ENCODE peak calls at places on chromosome 3, in eight cellular contexts. One of them, this sample, is unnamed.

GRCh38 chr3:122858373-122858772 is 63.5 kb downstream of the SLC49A4 start:
- DNase-seq in activated CD8-positive, alpha-beta memory T cell treated with anti-CD3 and anti-CD28 coated beads for 24 hours: no peak
- DNase-seq in activated CD4-positive, alpha-beta T cell treated with anti-CD3 and anti-CD28 coated beads for 1 hour: no peak
- DNase-seq in coronary artery: no peak
- DNase-seq in ACHN: peak
- DNase-seq in adrenal gland: no peak
- DNase-seq in HCT116: peak
- DNase-seq in NCI-H187 treated with DMSO at 0.1 percent for 48 hours: no peak
- DNase-seq in this sample: no peak

GRCh38 chr3:11385908-11386307 is 113.7 kb downstream of the ATG7 start:
- DNase-seq in activated CD8-positive, alpha-beta memory T cell treated with anti-CD3 and anti-CD28 coated beads for 24 hours: no peak
- DNase-seq in activated CD4-positive, alpha-beta T cell treated with anti-CD3 and anti-CD28 coated beads for 1 hour: no peak
- DNase-seq in coronary artery: no peak
- DNase-seq in ACHN: peak
- DNase-seq in adrenal gland: no peak
- DNase-seq in HCT116: no peak
- DNase-seq in NCI-H187 treated with DMSO at 0.1 percent for 48 hours: no peak
- DNase-seq in this sample: no peak

GRCh38 chr3:111541911-111542483 is at the start of gene CD96:
- DNase-seq in activated CD8-positive, alpha-beta memory T cell treated with anti-CD3 and anti-CD28 coated beads for 24 hours: peak
- DNase-seq in activated CD4-positive, alpha-beta T cell treated with anti-CD3 and anti-CD28 coated beads for 1 hour: peak
- DNase-seq in coronary artery: no peak
- DNase-seq in ACHN: no peak
- DNase-seq in adrenal gland: no peak
- DNase-seq in HCT116: no peak
- DNase-seq in NCI-H187 treated with DMSO at 0.1 percent for 48 hours: no peak
- DNase-seq in this sample: no peak

GRCh38 chr3:47515864-47516319 is 2.4 kb upstream of the ELP6 start:
- DNase-seq in activated CD8-positive, alpha-beta memory T cell treated with anti-CD3 and anti-CD28 coated beads for 24 hours: no peak
- DNase-seq in activated CD4-positive, alpha-beta T cell treated with anti-CD3 and anti-CD28 coated beads for 1 hour: no peak
- DNase-seq in coronary artery: no peak
- DNase-seq in ACHN: no peak
- DNase-seq in adrenal gland: no peak
- DNase-seq in HCT116: no peak
- DNase-seq in NCI-H187 treated with DMSO at 0.1 percent for 48 hours: no peak
- DNase-seq in this sample: no peak

GRCh38 chr3:130565224-130565623 is 48.2 kb downstream of the COL6A6 start:
- DNase-seq in activated CD8-positive, alpha-beta memory T cell treated with anti-CD3 and anti-CD28 coated beads for 24 hours: no peak
- DNase-seq in activated CD4-positive, alpha-beta T cell treated with anti-CD3 and anti-CD28 coated beads for 1 hour: no peak
- DNase-seq in coronary artery: no peak
- DNase-seq in ACHN: no peak
- DNase-seq in adrenal gland: no peak
- DNase-seq in HCT116: no peak
- DNase-seq in NCI-H187 treated with DMSO at 0.1 percent for 48 hours: no peak
- DNase-seq in this sample: no peak

GRCh38 chr3:196431193-196432136 is 762 bp downstream of the UBXN7 start:
- DNase-seq in activated CD8-positive, alpha-beta memory T cell treated with anti-CD3 and anti-CD28 coated beads for 24 hours: peak
- DNase-seq in activated CD4-positive, alpha-beta T cell treated with anti-CD3 and anti-CD28 coated beads for 1 hour: no peak
- DNase-seq in coronary artery: no peak
- DNase-seq in ACHN: peak
- DNase-seq in adrenal gland: peak
- DNase-seq in HCT116: no peak
- DNase-seq in NCI-H187 treated with DMSO at 0.1 percent for 48 hours: no peak
- DNase-seq in this sample: no peak

GRCh38 chr3:170534232-170534631 is 51.6 kb downstream of the SLC7A14 start:
- DNase-seq in activated CD8-positive, alpha-beta memory T cell treated with anti-CD3 and anti-CD28 coated beads for 24 hours: no peak
- DNase-seq in activated CD4-positive, alpha-beta T cell treated with anti-CD3 and anti-CD28 coated beads for 1 hour: no peak
- DNase-seq in coronary artery: no peak
- DNase-seq in ACHN: no peak
- DNase-seq in adrenal gland: no peak
- DNase-seq in HCT116: no peak
- DNase-seq in NCI-H187 treated with DMSO at 0.1 percent for 48 hours: no peak
- DNase-seq in this sample: no peak

GRCh38 chr3:165854696-165855095 is 17.5 kb upstream of the BCHE start:
- DNase-seq in activated CD8-positive, alpha-beta memory T cell treated with anti-CD3 and anti-CD28 coated beads for 24 hours: no peak
- DNase-seq in activated CD4-positive, alpha-beta T cell treated with anti-CD3 and anti-CD28 coated beads for 1 hour: no peak
- DNase-seq in coronary artery: no peak
- DNase-seq in ACHN: peak
- DNase-seq in adrenal gland: no peak
- DNase-seq in HCT116: no peak
- DNase-seq in NCI-H187 treated with DMSO at 0.1 percent for 48 hours: no peak
- DNase-seq in this sample: no peak

GRCh38 chr3:165883866-165884478 is 46.7 kb upstream of the BCHE start:
- DNase-seq in activated CD8-positive, alpha-beta memory T cell treated with anti-CD3 and anti-CD28 coated beads for 24 hours: no peak
- DNase-seq in activated CD4-positive, alpha-beta T cell treated with anti-CD3 and anti-CD28 coated beads for 1 hour: no peak
- DNase-seq in coronary artery: no peak
- DNase-seq in ACHN: peak
- DNase-seq in adrenal gland: no peak
- DNase-seq in HCT116: no peak
- DNase-seq in NCI-H187 treated with DMSO at 0.1 percent for 48 hours: no peak
- DNase-seq in this sample: no peak

GRCh38 chr3:171556574-171557145 is 96.5 kb upstream of the TNIK start:
- DNase-seq in activated CD8-positive, alpha-beta memory T cell treated with anti-CD3 and anti-CD28 coated beads for 24 hours: no peak
- DNase-seq in activated CD4-positive, alpha-beta T cell treated with anti-CD3 and anti-CD28 coated beads for 1 hour: no peak
- DNase-seq in coronary artery: no peak
- DNase-seq in ACHN: no peak
- DNase-seq in adrenal gland: no peak
- DNase-seq in HCT116: no peak
- DNase-seq in NCI-H187 treated with DMSO at 0.1 percent for 48 hours: no peak
- DNase-seq in this sample: no peak

GRCh38 chr3:115279939-115280338 is 132.9 kb upstream of the ZBTB20 start:
- DNase-seq in activated CD8-positive, alpha-beta memory T cell treated with anti-CD3 and anti-CD28 coated beads for 24 hours: no peak
- DNase-seq in activated CD4-positive, alpha-beta T cell treated with anti-CD3 and anti-CD28 coated beads for 1 hour: no peak
- DNase-seq in coronary artery: no peak
- DNase-seq in ACHN: no peak
- DNase-seq in adrenal gland: no peak
- DNase-seq in HCT116: no peak
- DNase-seq in NCI-H187 treated with DMSO at 0.1 percent for 48 hours: no peak
- DNase-seq in this sample: no peak

GRCh38 chr3:160413613-160414248 is 14.3 kb downstream of the SMC4 start:
- DNase-seq in activated CD8-positive, alpha-beta memory T cell treated with anti-CD3 and anti-CD28 coated beads for 24 hours: peak
- DNase-seq in activated CD4-positive, alpha-beta T cell treated with anti-CD3 and anti-CD28 coated beads for 1 hour: peak
- DNase-seq in coronary artery: no peak
- DNase-seq in ACHN: peak
- DNase-seq in adrenal gland: peak
- DNase-seq in HCT116: peak
- DNase-seq in NCI-H187 treated with DMSO at 0.1 percent for 48 hours: peak
- DNase-seq in this sample: no peak

GRCh38 chr3:125280966-125281365 is 68.4 kb upstream of the SLC12A8 start:
- DNase-seq in activated CD8-positive, alpha-beta memory T cell treated with anti-CD3 and anti-CD28 coated beads for 24 hours: no peak
- DNase-seq in activated CD4-positive, alpha-beta T cell treated with anti-CD3 and anti-CD28 coated beads for 1 hour: no peak
- DNase-seq in coronary artery: no peak
- DNase-seq in ACHN: no peak
- DNase-seq in adrenal gland: peak
- DNase-seq in HCT116: no peak
- DNase-seq in NCI-H187 treated with DMSO at 0.1 percent for 48 hours: no peak
- DNase-seq in this sample: no peak

GRCh38 chr3:137948400-137949072 is 61.4 kb upstream of the CLDN18 start:
- DNase-seq in activated CD8-positive, alpha-beta memory T cell treated with anti-CD3 and anti-CD28 coated beads for 24 hours: no peak
- DNase-seq in activated CD4-positive, alpha-beta T cell treated with anti-CD3 and anti-CD28 coated beads for 1 hour: no peak
- DNase-seq in coronary artery: no peak
- DNase-seq in ACHN: no peak
- DNase-seq in adrenal gland: no peak
- DNase-seq in HCT116: no peak
- DNase-seq in NCI-H187 treated with DMSO at 0.1 percent for 48 hours: no peak
- DNase-seq in this sample: peak

GRCh38 chr3:74353039-74353438 is 261.4 kb downstream of the CNTN3 start:
- DNase-seq in activated CD8-positive, alpha-beta memory T cell treated with anti-CD3 and anti-CD28 coated beads for 24 hours: no peak
- DNase-seq in activated CD4-positive, alpha-beta T cell treated with anti-CD3 and anti-CD28 coated beads for 1 hour: no peak
- DNase-seq in coronary artery: no peak
- DNase-seq in ACHN: no peak
- DNase-seq in adrenal gland: no peak
- DNase-seq in HCT116: no peak
- DNase-seq in NCI-H187 treated with DMSO at 0.1 percent for 48 hours: no peak
- DNase-seq in this sample: no peak

GRCh38 chr3:8341853-8342252 is 159.8 kb upstream of the LMCD1 start:
- DNase-seq in activated CD8-positive, alpha-beta memory T cell treated with anti-CD3 and anti-CD28 coated beads for 24 hours: no peak
- DNase-seq in activated CD4-positive, alpha-beta T cell treated with anti-CD3 and anti-CD28 coated beads for 1 hour: no peak
- DNase-seq in coronary artery: no peak
- DNase-seq in ACHN: no peak
- DNase-seq in adrenal gland: no peak
- DNase-seq in HCT116: no peak
- DNase-seq in NCI-H187 treated with DMSO at 0.1 percent for 48 hours: no peak
- DNase-seq in this sample: no peak

GRCh38 chr3:15633159-15633558 is 31.6 kb downstream of the BTD start:
- DNase-seq in activated CD8-positive, alpha-beta memory T cell treated with anti-CD3 and anti-CD28 coated beads for 24 hours: no peak
- DNase-seq in activated CD4-positive, alpha-beta T cell treated with anti-CD3 and anti-CD28 coated beads for 1 hour: no peak
- DNase-seq in coronary artery: no peak
- DNase-seq in ACHN: no peak
- DNase-seq in adrenal gland: no peak
- DNase-seq in HCT116: no peak
- DNase-seq in NCI-H187 treated with DMSO at 0.1 percent for 48 hours: no peak
- DNase-seq in this sample: no peak

GRCh38 chr3:107600784-107601183 is 78.0 kb downstream of the BBX start:
- DNase-seq in activated CD8-positive, alpha-beta memory T cell treated with anti-CD3 and anti-CD28 coated beads for 24 hours: no peak
- DNase-seq in activated CD4-positive, alpha-beta T cell treated with anti-CD3 and anti-CD28 coated beads for 1 hour: no peak
- DNase-seq in coronary artery: no peak
- DNase-seq in ACHN: no peak
- DNase-seq in adrenal gland: no peak
- DNase-seq in HCT116: no peak
- DNase-seq in NCI-H187 treated with DMSO at 0.1 percent for 48 hours: no peak
- DNase-seq in this sample: no peak

GRCh38 chr3:194107126-194107525 is 28.8 kb upstream of the HES1 start:
- DNase-seq in activated CD8-positive, alpha-beta memory T cell treated with anti-CD3 and anti-CD28 coated beads for 24 hours: no peak
- DNase-seq in activated CD4-positive, alpha-beta T cell treated with anti-CD3 and anti-CD28 coated beads for 1 hour: no peak
- DNase-seq in coronary artery: no peak
- DNase-seq in ACHN: no peak
- DNase-seq in adrenal gland: no peak
- DNase-seq in HCT116: no peak
- DNase-seq in NCI-H187 treated with DMSO at 0.1 percent for 48 hours: no peak
- DNase-seq in this sample: no peak

This sample was measured in esophagus muscularis mucosa.